ENCODE peak calls at places on chromosome 4, in eight cellular contexts. One of them, this sample, is unnamed. For H3K4me1, the result is how much of the 10 kb centered on the place peaks cover.

GRCh38 chr4:4860803-4861591 is 1.5 kb downstream of the MSX1 start:
- DNase-seq in heart right ventricle: peak
- DNase-seq in heart left ventricle: peak
- DNase-seq in ascending aorta: no peak
- DNase-seq in effector memory CD4-positive, alpha-beta T cell: no peak
- DNase-seq in OCI-LY7: no peak
- DNase-seq in MM.1S: no peak
- DNase-seq in left ventricle myocardium inferior: peak
- DNase-seq in this sample: no peak

GRCh38 chr4:148653681-148654080 is 211.5 kb upstream of the NR3C2 start:
- DNase-seq in heart right ventricle: no peak
- DNase-seq in heart left ventricle: no peak
- DNase-seq in ascending aorta: no peak
- DNase-seq in effector memory CD4-positive, alpha-beta T cell: no peak
- DNase-seq in OCI-LY7: no peak
- DNase-seq in MM.1S: no peak
- DNase-seq in left ventricle myocardium inferior: no peak
- DNase-seq in this sample: no peak

GRCh38 chr4:16858275-16858752 is 40.1 kb downstream of the LDB2 start:
- DNase-seq in heart right ventricle: peak
- DNase-seq in heart left ventricle: peak
- DNase-seq in ascending aorta: no peak
- DNase-seq in effector memory CD4-positive, alpha-beta T cell: no peak
- DNase-seq in OCI-LY7: no peak
- DNase-seq in MM.1S: no peak
- DNase-seq in left ventricle myocardium inferior: no peak
- DNase-seq in this sample: no peak

GRCh38 chr4:53994382-53994781 is 70.0 kb downstream of the CHIC2 start:
- DNase-seq in heart right ventricle: no peak
- DNase-seq in heart left ventricle: no peak
- DNase-seq in ascending aorta: no peak
- DNase-seq in effector memory CD4-positive, alpha-beta T cell: no peak
- DNase-seq in OCI-LY7: no peak
- DNase-seq in MM.1S: no peak
- DNase-seq in left ventricle myocardium inferior: no peak
- DNase-seq in this sample: no peak

GRCh38 chr4:1058198-1058996 is 47.0 kb downstream of the FGFRL1 start:
- DNase-seq in heart right ventricle: no peak
- DNase-seq in heart left ventricle: no peak
- DNase-seq in ascending aorta: no peak
- DNase-seq in effector memory CD4-positive, alpha-beta T cell: no peak
- DNase-seq in OCI-LY7: no peak
- DNase-seq in MM.1S: no peak
- DNase-seq in left ventricle myocardium inferior: no peak
- DNase-seq in this sample: no peak

GRCh38 chr4:83356899-83357661 is 22.4 kb upstream of the HPSE start:
- DNase-seq in heart right ventricle: no peak
- DNase-seq in heart left ventricle: no peak
- DNase-seq in ascending aorta: no peak
- DNase-seq in effector memory CD4-positive, alpha-beta T cell: no peak
- DNase-seq in OCI-LY7: no peak
- DNase-seq in MM.1S: no peak
- DNase-seq in left ventricle myocardium inferior: no peak
- DNase-seq in this sample: no peak

GRCh38 chr4:143773998-143774898 is 73.8 kb upstream of the FREM3 start:
- DNase-seq in heart right ventricle: peak
- DNase-seq in heart left ventricle: no peak
- DNase-seq in ascending aorta: no peak
- DNase-seq in effector memory CD4-positive, alpha-beta T cell: no peak
- DNase-seq in OCI-LY7: peak
- DNase-seq in MM.1S: peak
- DNase-seq in left ventricle myocardium inferior: no peak
- DNase-seq in this sample: no peak

GRCh38 chr4:86043755-86044592 is 315.9 kb downstream of the MAPK10 start:
- DNase-seq in heart right ventricle: peak
- DNase-seq in heart left ventricle: peak
- DNase-seq in ascending aorta: no peak
- DNase-seq in effector memory CD4-positive, alpha-beta T cell: no peak
- DNase-seq in OCI-LY7: peak
- DNase-seq in MM.1S: peak
- DNase-seq in left ventricle myocardium inferior: no peak
- DNase-seq in this sample: peak

GRCh38 chr4:99324361-99324760 is 3.2 kb upstream of the ADH1B start:
- DNase-seq in heart right ventricle: no peak
- DNase-seq in heart left ventricle: no peak
- DNase-seq in ascending aorta: no peak
- DNase-seq in effector memory CD4-positive, alpha-beta T cell: no peak
- DNase-seq in OCI-LY7: no peak
- DNase-seq in MM.1S: no peak
- DNase-seq in left ventricle myocardium inferior: no peak
- DNase-seq in this sample: no peak

GRCh38 chr4:150176559-150176958 is 98.3 kb downstream of the DCLK2 start:
- DNase-seq in heart right ventricle: peak
- DNase-seq in heart left ventricle: peak
- DNase-seq in ascending aorta: no peak
- DNase-seq in effector memory CD4-positive, alpha-beta T cell: no peak
- DNase-seq in OCI-LY7: no peak
- DNase-seq in MM.1S: no peak
- DNase-seq in left ventricle myocardium inferior: peak
- DNase-seq in this sample: no peak

GRCh38 chr4:182143086-182143821 is 99.9 kb upstream of the TENM3 start:
- DNase-seq in heart right ventricle: no peak
- DNase-seq in heart left ventricle: no peak
- DNase-seq in ascending aorta: no peak
- DNase-seq in effector memory CD4-positive, alpha-beta T cell: no peak
- DNase-seq in OCI-LY7: no peak
- DNase-seq in MM.1S: no peak
- DNase-seq in left ventricle myocardium inferior: no peak
- DNase-seq in this sample: no peak

GRCh38 chr4:182141623-182142022 is 101.6 kb upstream of the TENM3 start:
- DNase-seq in heart right ventricle: no peak
- DNase-seq in heart left ventricle: no peak
- DNase-seq in ascending aorta: no peak
- DNase-seq in effector memory CD4-positive, alpha-beta T cell: no peak
- DNase-seq in OCI-LY7: no peak
- DNase-seq in MM.1S: no peak
- DNase-seq in left ventricle myocardium inferior: no peak
- DNase-seq in this sample: no peak

GRCh38 chr4:182143822-182144620 is 99.2 kb upstream of the TENM3 start:
- DNase-seq in heart right ventricle: no peak
- DNase-seq in heart left ventricle: no peak
- DNase-seq in ascending aorta: no peak
- DNase-seq in effector memory CD4-positive, alpha-beta T cell: no peak
- DNase-seq in OCI-LY7: no peak
- DNase-seq in MM.1S: peak
- DNase-seq in left ventricle myocardium inferior: no peak
- DNase-seq in this sample: no peak

GRCh38 chr4:182141046-182141445 is 102.2 kb upstream of the TENM3 start:
- DNase-seq in heart right ventricle: no peak
- DNase-seq in heart left ventricle: no peak
- DNase-seq in ascending aorta: no peak
- DNase-seq in effector memory CD4-positive, alpha-beta T cell: no peak
- DNase-seq in OCI-LY7: no peak
- DNase-seq in MM.1S: no peak
- DNase-seq in left ventricle myocardium inferior: no peak
- DNase-seq in this sample: no peak

DNA sequence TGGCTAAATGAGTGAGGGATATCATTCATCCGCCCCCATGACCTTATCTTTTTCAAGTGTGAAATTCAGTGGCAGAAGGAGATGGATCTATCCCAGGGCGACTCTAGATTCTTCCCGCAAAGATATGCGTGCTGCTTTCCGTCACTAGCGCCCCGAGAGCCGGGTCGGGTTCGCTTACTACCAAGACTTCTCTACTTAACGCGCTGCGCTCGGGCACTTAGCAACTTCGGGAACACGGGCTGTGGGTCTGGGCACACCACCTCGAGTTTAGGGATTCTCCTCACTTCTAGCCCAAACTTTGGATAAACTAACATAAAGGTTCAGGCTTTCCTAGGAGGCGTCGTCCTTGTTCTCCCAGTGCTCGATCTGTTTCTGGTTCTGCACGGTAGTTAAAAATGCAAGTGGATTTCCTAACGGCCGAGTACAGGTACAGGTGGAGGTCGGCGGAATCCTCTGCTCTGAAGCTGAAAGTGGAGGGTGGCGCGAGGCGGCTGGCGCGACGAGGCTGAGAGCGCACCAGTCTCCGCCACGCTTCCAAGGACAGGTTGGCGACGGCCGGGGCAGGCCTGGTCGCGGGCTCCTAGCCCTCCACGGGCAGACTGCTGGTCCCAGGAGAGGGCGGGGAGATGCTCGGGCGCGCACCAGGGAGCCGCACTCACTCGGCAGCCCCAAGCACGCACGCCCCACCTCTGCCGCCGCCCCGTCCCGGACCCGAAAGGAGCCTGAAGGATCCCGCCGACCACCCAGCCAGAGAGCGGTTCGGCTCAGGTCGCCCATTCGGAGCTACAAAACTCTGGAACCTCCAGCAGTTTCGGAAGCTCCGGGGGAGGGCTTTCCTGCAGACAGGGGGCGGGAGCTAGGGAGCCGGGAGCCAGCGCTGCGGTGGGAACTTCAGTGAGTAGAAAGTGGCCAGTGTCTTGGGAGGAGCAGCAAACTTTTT is 100.8 kb upstream of the TENM3 start:
- DNase-seq in heart right ventricle: no peak
- DNase-seq in heart left ventricle: no peak
- DNase-seq in ascending aorta: no peak
- DNase-seq in effector memory CD4-positive, alpha-beta T cell: no peak
- DNase-seq in OCI-LY7: no peak
- DNase-seq in MM.1S: no peak
- DNase-seq in left ventricle myocardium inferior: no peak
- DNase-seq in this sample: no peak
- H3K27ac ChIP-seq in heart right ventricle: no peak
- H3K27ac ChIP-seq in heart left ventricle: no peak
- H3K27ac ChIP-seq in ascending aorta: no peak
- H3K27ac ChIP-seq in effector memory CD4-positive, alpha-beta T cell: no peak
- H3K27ac ChIP-seq in OCI-LY7: no peak
- H3K27ac ChIP-seq in MM.1S: no peak
- H3K27ac ChIP-seq in left ventricle myocardium inferior: no peak
- H3K27ac ChIP-seq in this sample: no peak

GRCh38 chr4:6225469-6225868 is 25.1 kb upstream of the JAKMIP1 start:
- DNase-seq in heart right ventricle: no peak
- DNase-seq in heart left ventricle: no peak
- DNase-seq in ascending aorta: no peak
- DNase-seq in effector memory CD4-positive, alpha-beta T cell: no peak
- DNase-seq in OCI-LY7: peak
- DNase-seq in MM.1S: peak
- DNase-seq in left ventricle myocardium inferior: no peak
- DNase-seq in this sample: no peak

GRCh38 chr4:6229095-6229494 is 28.7 kb upstream of the JAKMIP1 start:
- DNase-seq in heart right ventricle: peak
- DNase-seq in heart left ventricle: no peak
- DNase-seq in ascending aorta: no peak
- DNase-seq in effector memory CD4-positive, alpha-beta T cell: no peak
- DNase-seq in OCI-LY7: no peak
- DNase-seq in MM.1S: no peak
- DNase-seq in left ventricle myocardium inferior: peak
- DNase-seq in this sample: no peak

GRCh38 chr4:6228158-6229067 is 28.1 kb upstream of the JAKMIP1 start:
- DNase-seq in heart right ventricle: no peak
- DNase-seq in heart left ventricle: no peak
- DNase-seq in ascending aorta: no peak
- DNase-seq in effector memory CD4-positive, alpha-beta T cell: no peak
- DNase-seq in OCI-LY7: no peak
- DNase-seq in MM.1S: no peak
- DNase-seq in left ventricle myocardium inferior: no peak
- DNase-seq in this sample: no peak

GRCh38 chr4:6226506-6226905 is 26.2 kb upstream of the JAKMIP1 start:
- DNase-seq in heart right ventricle: no peak
- DNase-seq in heart left ventricle: no peak
- DNase-seq in ascending aorta: no peak
- DNase-seq in effector memory CD4-positive, alpha-beta T cell: no peak
- DNase-seq in OCI-LY7: no peak
- DNase-seq in MM.1S: no peak
- DNase-seq in left ventricle myocardium inferior: no peak
- DNase-seq in this sample: no peak

DNA sequence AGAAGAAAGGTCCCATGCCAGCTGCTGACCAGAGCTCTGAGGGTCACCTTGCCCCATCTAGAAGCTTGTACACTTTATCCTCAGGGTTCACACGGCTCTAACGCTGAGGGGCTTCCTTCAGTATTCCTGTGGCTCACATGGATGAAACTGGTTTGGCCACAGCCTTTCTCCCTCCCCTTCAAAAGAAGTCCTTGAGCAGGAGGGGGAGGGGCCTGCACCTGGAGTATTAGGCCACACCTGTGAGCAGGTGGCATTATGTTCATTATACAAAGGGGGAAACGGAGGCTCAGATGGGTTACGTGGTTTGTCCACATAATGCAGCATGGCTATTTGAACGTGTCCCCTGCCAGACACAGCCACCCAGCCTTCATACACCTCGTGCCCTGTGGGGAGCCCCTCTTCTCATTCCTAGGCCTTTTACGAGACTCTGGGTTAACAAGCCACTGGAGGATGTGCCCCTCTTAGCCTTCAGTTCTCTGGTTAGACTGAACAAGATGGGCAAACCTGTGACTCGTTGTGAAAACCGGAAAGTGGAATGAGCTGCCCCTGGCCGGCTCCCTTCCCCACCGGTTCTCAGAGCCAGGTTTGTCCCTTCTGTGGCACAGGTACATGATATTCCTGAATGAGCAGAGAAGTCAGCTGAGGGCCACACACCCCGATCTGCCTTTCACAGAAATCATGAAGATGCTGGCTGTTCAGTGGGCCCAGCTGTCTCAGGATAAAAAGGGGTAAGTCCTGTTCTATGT is 27.2 kb upstream of the JAKMIP1 start:
- DNase-seq in heart right ventricle: no peak
- DNase-seq in heart left ventricle: no peak
- DNase-seq in ascending aorta: no peak
- DNase-seq in effector memory CD4-positive, alpha-beta T cell: no peak
- DNase-seq in OCI-LY7: no peak
- DNase-seq in MM.1S: no peak
- DNase-seq in left ventricle myocardium inferior: no peak
- DNase-seq in this sample: no peak
- H3K4me1 ChIP-seq in heart right ventricle: under half
- H3K4me1 ChIP-seq in heart left ventricle: under half
- H3K4me1 ChIP-seq in ascending aorta: under half
- H3K4me1 ChIP-seq in effector memory CD4-positive, alpha-beta T cell: under half
- H3K4me1 ChIP-seq in OCI-LY7: under half
- H3K4me1 ChIP-seq in MM.1S: under half
- H3K4me1 ChIP-seq in left ventricle myocardium inferior: under half
- H3K4me1 ChIP-seq in this sample: under half

DNA sequence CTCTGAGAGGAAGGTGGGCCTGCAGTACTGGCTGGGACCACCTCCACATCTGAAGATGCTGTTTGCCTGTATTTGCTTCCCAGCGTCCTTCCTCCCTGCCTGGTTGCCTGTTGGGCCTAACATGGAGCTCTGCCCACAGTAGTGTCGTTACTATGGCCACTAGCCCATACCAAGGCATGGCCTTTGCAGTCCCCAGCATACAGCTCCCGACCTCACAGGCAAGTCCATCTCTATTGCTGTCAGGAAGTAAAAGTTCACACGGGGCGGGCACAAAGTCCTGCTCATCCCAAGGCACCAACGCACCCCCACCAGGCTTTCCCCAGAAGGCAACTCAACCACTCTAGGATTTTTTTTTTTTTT is 71.6 kb downstream of the MAML3 start:
- DNase-seq in heart right ventricle: no peak
- DNase-seq in heart left ventricle: no peak
- DNase-seq in ascending aorta: no peak
- DNase-seq in effector memory CD4-positive, alpha-beta T cell: no peak
- DNase-seq in OCI-LY7: no peak
- DNase-seq in MM.1S: no peak
- DNase-seq in left ventricle myocardium inferior: no peak
- DNase-seq in this sample: no peak
- H3K27ac ChIP-seq in heart right ventricle: no peak
- H3K27ac ChIP-seq in heart left ventricle: no peak
- H3K27ac ChIP-seq in ascending aorta: no peak
- H3K27ac ChIP-seq in effector memory CD4-positive, alpha-beta T cell: no peak
- H3K27ac ChIP-seq in OCI-LY7: no peak
- H3K27ac ChIP-seq in MM.1S: no peak
- H3K27ac ChIP-seq in left ventricle myocardium inferior: no peak
- H3K27ac ChIP-seq in this sample: no peak

GRCh38 chr4:176790398-176790797 is 2.3 kb downstream of the VEGFC start:
- DNase-seq in heart right ventricle: no peak
- DNase-seq in heart left ventricle: no peak
- DNase-seq in ascending aorta: no peak
- DNase-seq in effector memory CD4-positive, alpha-beta T cell: no peak
- DNase-seq in OCI-LY7: no peak
- DNase-seq in MM.1S: no peak
- DNase-seq in left ventricle myocardium inferior: no peak
- DNase-seq in this sample: no peak
- H3K4me1 ChIP-seq in heart right ventricle: under half
- H3K4me1 ChIP-seq in heart left ventricle: under half
- H3K4me1 ChIP-seq in ascending aorta: under half
- H3K4me1 ChIP-seq in effector memory CD4-positive, alpha-beta T cell: under half
- H3K4me1 ChIP-seq in OCI-LY7: under half
- H3K4me1 ChIP-seq in MM.1S: under half
- H3K4me1 ChIP-seq in left ventricle myocardium inferior: under half
- H3K4me1 ChIP-seq in this sample: under half